ENCODE peak calls at places on chromosome 22, in six cellular contexts. I is small intestine; V is stomach; S is kidney; R is transverse colon; D is naive thymus-derived CD4-positive, alpha-beta T cell. O is an unnamed sample.

GRCh38 chr22:40714514-40714966 is 35.3 kb downstream of the MCHR1 start:
- DNase-seq in V (no peak), R (no peak), S (no peak), I (no peak), D (no peak), O (no peak)

GRCh38 chr22:19222242-19223005 is 43.9 kb upstream of the SLC25A1 start:
- DNase-seq in R (no peak), D (no peak), I (no peak), S (no peak), V (no peak), O (no peak)

GRCh38 chr22:24516301-24516737 is 21.2 kb downstream of the UPB1 start:
- DNase-seq in S (no peak), I (no peak), R (no peak), V (no peak), D (no peak), O (no peak)

GRCh38 chr22:40276877-40277823 is 69.2 kb upstream of the ADSL start:
- DNase-seq in S (no peak), D (no peak), I (no peak), R (no peak), V (no peak), O (no peak)

GRCh38 chr22:37534445-37534844 is 15.2 kb upstream of the CARD10 start:
- DNase-seq in V (no peak), R (no peak), D (no peak), I (no peak), S (no peak), O (no peak)

GRCh38 chr22:39556970-39557811 is 13.4 kb upstream of the CACNA1I start:
- DNase-seq in I (no peak), R (no peak), D (peak), V (no peak), S (no peak), O (no peak)

GRCh38 chr22:46287873-46288751 is 8.6 kb upstream of the GTSE1 start:
- DNase-seq in S (no peak), R (peak), V (peak), D (no peak), I (peak), O (no peak)

GRCh38 chr22:39938509-39938908 is 21.7 kb upstream of the TMA7B start:
- DNase-seq in V (no peak), R (no peak), S (no peak), D (no peak), I (no peak), O (no peak)

GRCh38 chr22:24510694-24511625 is 15.8 kb downstream of the UPB1 start:
- DNase-seq in I (peak), R (no peak), D (no peak), S (peak), V (peak), O (no peak)

GRCh38 chr22:19124377-19124776 is 2.2 kb upstream of the DGCR2 start:
- DNase-seq in V (no peak), D (no peak), S (no peak), I (no peak), R (no peak), O (no peak)

GRCh38 chr22:41523464-41524221 is 20.6 kb downstream of the POLR3H start:
- DNase-seq in R (no peak), S (peak), D (no peak), V (peak), I (no peak), O (no peak)

GRCh38 chr22:44497218-44497903 is 672 bp downstream of the RTL6 start:
- DNase-seq in S (peak), D (no peak), V (no peak), R (peak), I (peak), O (no peak)

GRCh38 chr22:20028855-20029549 is 8.1 kb downstream of the TANGO2 start:
- DNase-seq in D (no peak), R (no peak), V (no peak), I (no peak), S (no peak), O (no peak)

GRCh38 chr22:18114495-18114894 is 3.9 kb downstream of the TUBA8 start:
- DNase-seq in V (no peak), D (no peak), I (no peak), R (no peak), S (no peak), O (no peak)

GRCh38 chr22:50711446-50712340 is 26.3 kb upstream of the ACR start:
- DNase-seq in I (no peak), S (peak), R (no peak), V (no peak), D (no peak), O (no peak)

GRCh38 chr22:28951530-28951929 is 68.2 kb downstream of the ZNRF3 start:
- DNase-seq in V (no peak), I (no peak), R (no peak), S (no peak), D (no peak), O (no peak)

GRCh38 chr22:45768490-45768889 is 96.9 kb downstream of the ATXN10 start:
- DNase-seq in S (no peak), V (no peak), D (no peak), R (no peak), I (no peak), O (no peak)

GRCh38 chr22:20881231-20881630 is 22.4 kb downstream of the SNAP29 start:
- DNase-seq in R (no peak), D (no peak), V (peak), I (no peak), S (no peak), O (no peak)

GRCh38 chr22:23245045-23245798 is 64.9 kb downstream of the BCR start:
- DNase-seq in D (no peak), V (no peak), S (no peak), I (peak), R (no peak), O (no peak)

GRCh38 chr22:29798801-29799200 is 31.6 kb downstream of the UQCR10 start:
- DNase-seq in I (no peak), S (no peak), R (no peak), D (no peak), V (peak), O (no peak)

GRCh38 chr22:44658371-44658953 is 43.5 kb upstream of the PRR5 start:
- DNase-seq in V (no peak), R (peak), S (peak), D (no peak), I (no peak), O (no peak)

GRCh38 chr22:35352214-35353111 is 28.4 kb upstream of the HMOX1 start:
- DNase-seq in S (peak), V (peak), R (peak), I (peak), D (no peak), O (no peak)

GRCh38 chr22:26008587-26008986 is 160.7 kb upstream of the SEZ6L start:
- DNase-seq in V (no peak), R (no peak), I (no peak), D (no peak), S (peak), O (no peak)

GRCh38 chr22:45551310-45552016 is 48.8 kb downstream of the FBLN1 start:
- DNase-seq in V (no peak), R (no peak), I (no peak), S (peak), D (no peak), O (no peak)

GRCh38 chr22:48603621-48604320 is 1223.9 kb downstream of the BRD1 start:
- DNase-seq in R (no peak), I (no peak), D (no peak), S (no peak), V (no peak), O (no peak)

GRCh38 chr22:48605125-48605524 is 1222.5 kb downstream of the BRD1 start:
- DNase-seq in D (no peak), S (no peak), V (no peak), I (no peak), R (no peak), O (no peak)

GRCh38 chr22:48607901-48608650 is 1219.6 kb downstream of the BRD1 start:
- DNase-seq in R (no peak), I (no peak), V (no peak), S (no peak), D (no peak), O (no peak)

GRCh38 chr22:48606684-48607307 is 1220.9 kb downstream of the BRD1 start:
- DNase-seq in D (no peak), I (no peak), V (no peak), R (no peak), S (no peak), O (no peak)

GRCh38 chr22:48605856-48606255 is 1221.8 kb downstream of the BRD1 start:
- DNase-seq in S (no peak), D (no peak), R (no peak), V (no peak), I (no peak), O (no peak)
- H3K4me3 ChIP-seq in S (no peak), D (no peak), R (no peak), V (no peak), I (no peak), O (no peak)

GRCh38 chr22:33510429-33510904 is 409.8 kb downstream of the LARGE1 start:
- DNase-seq in D (no peak), I (peak), R (no peak), V (no peak), S (no peak), O (no peak)
- H3K4me3 ChIP-seq in D (no peak), I (no peak), R (no peak), V (no peak), S (no peak), O (no peak)

GRCh38 chr22:42814616-42815015 is 42.5 kb downstream of the ARFGAP3 start:
- DNase-seq in R (no peak), S (no peak), D (no peak), V (no peak), I (no peak), O (no peak)

GRCh38 chr22:42813501-42813900 is 43.6 kb downstream of the ARFGAP3 start:
- DNase-seq in R (no peak), I (no peak), S (no peak), V (no peak), D (no peak), O (no peak)

GRCh38 chr22:42814215-42814614 is 42.9 kb downstream of the ARFGAP3 start:
- DNase-seq in D (no peak), V (no peak), I (peak), S (no peak), R (no peak), O (no peak)

GRCh38 chr22:42808516-42808915 is 48.6 kb downstream of the ARFGAP3 start:
- DNase-seq in D (no peak), S (no peak), I (no peak), R (no peak), V (no peak), O (no peak)

DNA sequence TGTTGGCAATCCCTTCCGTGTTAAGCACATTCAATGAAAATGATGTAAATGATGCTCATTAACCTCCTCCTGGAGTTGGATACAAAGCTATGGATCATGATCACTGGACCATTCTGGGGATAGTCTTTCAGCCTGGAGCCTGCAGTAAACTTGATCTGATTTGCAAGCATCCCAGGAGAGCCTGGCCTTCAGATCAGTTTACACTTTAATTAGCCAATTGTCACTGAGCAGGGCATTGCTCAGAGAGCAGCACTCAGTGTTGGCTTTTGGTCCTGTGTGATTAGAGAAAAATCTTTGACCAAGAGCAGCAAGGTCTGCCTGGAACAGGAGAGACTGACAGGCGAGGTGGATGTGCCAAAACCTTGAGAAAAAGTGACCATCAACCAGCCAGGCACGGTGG is 45.6 kb downstream of the ARFGAP3 start:
- DNase-seq in I (no peak), R (no peak), V (no peak), S (no peak), D (no peak), O (no peak)
- H3K4me3 ChIP-seq in I (no peak), R (no peak), V (no peak), S (no peak), D (no peak), O (no peak)

GRCh38 chr22:31790240-31790639 is 36.4 kb downstream of the DEPDC5 start:
- DNase-seq in S (no peak), I (no peak), R (no peak), D (no peak), V (no peak), O (no peak)
- H3K4me3 ChIP-seq in S (no peak), I (no peak), R (no peak), D (no peak), V (no peak), O (no peak)

O was measured in Jurkat, Clone E6-1.